ENCODE peak calls at places on chromosomes 7 and 10, in eight cellular contexts. J, Y, S, F, G, R, H and Q are unnamed samples.

GRCh38 chr7:63031838-63032436 is 966.7 kb upstream of the ZNF722 start:
- DNase-seq in Y (no peak), H (no peak), F (no peak), G (no peak), S (no peak), R (no peak), J (no peak), Q (no peak)

GRCh38 chr7:73912223-73912622 is 51.3 kb downstream of the TMEM270 start:
- DNase-seq in R (no peak), H (no peak), S (no peak), Y (no peak), J (no peak), F (no peak), G (no peak), Q (no peak)

GRCh38 chr7:79034733-79035132 is 418.7 kb downstream of the MAGI2 start:
- DNase-seq in H (no peak), J (no peak), G (no peak), R (no peak), F (no peak), S (no peak), Y (no peak), Q (no peak)

GRCh38 chr7:6512892-6513291 is 38.4 kb downstream of the GRID2IP start:
- DNase-seq in H (no peak), Y (no peak), J (no peak), G (no peak), F (no peak), S (no peak), R (no peak), Q (no peak)

GRCh38 chr7:100472854-100473499 is 6.0 kb downstream of the TSC22D4 start:
- DNase-seq in S (peak), G (no peak), J (peak), H (no peak), Y (no peak), F (peak), R (no peak), Q (no peak)

GRCh38 chr10:53079283-53079682 is 306.7 kb upstream of the MBL2 start:
- DNase-seq in H (no peak), G (no peak), S (no peak), Y (no peak), F (no peak), R (no peak), J (no peak), Q (no peak)

GRCh38 chr10:11775412-11775811 is 33.2 kb downstream of the ECHDC3 start:
- DNase-seq in G (no peak), F (no peak), J (no peak), S (no peak), Y (no peak), H (no peak), R (no peak), Q (no peak)

GRCh38 chr7:44386139-44386913 is 60.9 kb upstream of the CAMK2B start:
- DNase-seq in F (no peak), S (no peak), J (peak), H (no peak), G (no peak), R (no peak), Y (no peak), Q (no peak)

GRCh38 chr7:14446829-14447228 is 455.7 kb downstream of the DGKB start:
- DNase-seq in Y (no peak), R (no peak), J (no peak), F (no peak), G (no peak), S (no peak), H (no peak), Q (no peak)

GRCh38 chr7:83677180-83677866 is 28.4 kb upstream of the SEMA3E start:
- DNase-seq in F (no peak), R (peak), J (peak), Y (peak), S (peak), H (no peak), G (peak), Q (no peak)

GRCh38 chr10:23291551-23292334 is 52.9 kb downstream of the C10orf67 start:
- DNase-seq in R (no peak), Y (no peak), J (no peak), S (no peak), F (no peak), G (no peak), H (peak), Q (no peak)

GRCh38 chr7:30164567-30164966 is 29.8 kb downstream of the MTURN start:
- DNase-seq in R (no peak), G (peak), J (peak), S (no peak), H (peak), Y (no peak), F (no peak), Q (no peak)

GRCh38 chr10:117942261-117942660 is 104.5 kb downstream of the RAB11FIP2 start:
- DNase-seq in F (no peak), Y (no peak), J (peak), H (no peak), G (no peak), R (peak), S (no peak), Q (no peak)

GRCh38 chr10:91590142-91590903 is 42.5 kb downstream of the PPP1R3C start:
- DNase-seq in J (peak), F (no peak), Y (no peak), G (peak), H (peak), S (peak), R (peak), Q (no peak)

GRCh38 chr10:131689486-131689885 is 211.3 kb upstream of the PPP2R2D start:
- DNase-seq in Y (no peak), G (no peak), H (no peak), J (no peak), S (no peak), R (no peak), F (no peak), Q (no peak)

GRCh38 chr7:98976396-98977185 is 98.3 kb downstream of the TRRAP start:
- DNase-seq in Y (no peak), R (no peak), G (no peak), F (no peak), H (no peak), S (no peak), J (no peak), Q (no peak)

GRCh38 chr7:919924-920341 is 34.5 kb downstream of the ADAP1 start:
- DNase-seq in S (peak), F (peak), R (no peak), Y (no peak), H (no peak), G (no peak), J (no peak), Q (no peak)

GRCh38 chr7:85699482-85699881 is 512.6 kb upstream of the SEMA3D start:
- DNase-seq in H (no peak), S (no peak), F (no peak), G (no peak), Y (no peak), R (no peak), J (no peak), Q (no peak)

GRCh38 chr10:34206078-34206477 is 609.0 kb downstream of the PARD3 start:
- DNase-seq in Y (no peak), J (no peak), H (no peak), R (no peak), F (no peak), G (no peak), S (no peak), Q (no peak)

GRCh38 chr10:119542357-119542989 is at the start of gene RGS10:
- DNase-seq in R (no peak), F (peak), H (peak), S (peak), G (peak), Y (no peak), J (peak), Q (peak)

GRCh38 chr10:27736396-27736795 is 9.2 kb downstream of the MKX start:
- DNase-seq in G (peak), H (no peak), Y (no peak), F (no peak), S (no peak), J (peak), R (no peak), Q (no peak)

GRCh38 chr10:71757450-71757918 is 15.8 kb downstream of the VSIR start:
- DNase-seq in G (no peak), H (no peak), Y (no peak), F (no peak), R (no peak), J (no peak), S (no peak), Q (no peak)

GRCh38 chr10:113158183-113158582 is 208.1 kb downstream of the TCF7L2 start:
- DNase-seq in J (no peak), Y (no peak), G (peak), F (no peak), H (no peak), R (no peak), S (no peak), Q (no peak)

GRCh38 chr10:75632750-75633462 is 201.5 kb downstream of the LRMDA start:
- DNase-seq in G (peak), H (no peak), J (peak), S (no peak), Y (no peak), R (no peak), F (no peak), Q (no peak)

GRCh38 chr10:80472234-80473095 is 18.4 kb downstream of the TSPAN14 start:
- DNase-seq in R (peak), H (no peak), G (peak), J (peak), Y (peak), F (peak), S (no peak), Q (no peak)

GRCh38 chr7:69198250-69198649 is 400.0 kb upstream of the AUTS2 start:
- DNase-seq in Y (no peak), S (no peak), H (no peak), F (no peak), R (no peak), J (no peak), G (no peak), Q (no peak)

GRCh38 chr10:50622497-50623298 is 1.1 kb downstream of the SGMS1 start:
- DNase-seq in F (peak), G (peak), R (no peak), H (peak), Y (no peak), J (peak), S (peak), Q (peak)

GRCh38 chr7:121113288-121113687 is 124.8 kb downstream of the CPED1 start:
- DNase-seq in G (peak), F (no peak), H (no peak), S (no peak), R (no peak), J (peak), Y (no peak), Q (no peak)

GRCh38 chr7:112143567-112143966 is 62.6 kb downstream of the DOCK4 start:
- DNase-seq in J (peak), R (peak), G (peak), Y (peak), S (no peak), H (no peak), F (no peak), Q (no peak)

GRCh38 chr7:45178241-45179225 is 20.9 kb downstream of the RAMP3 start:
- DNase-seq in Y (no peak), G (no peak), J (no peak), F (peak), R (no peak), H (no peak), S (peak), Q (no peak)

GRCh38 chr7:91287685-91288084 is 23.5 kb downstream of the FZD1 start:
- DNase-seq in J (no peak), S (no peak), Y (no peak), H (peak), R (no peak), F (no peak), G (no peak), Q (no peak)

GRCh38 chr10:94251568-94251967 is 111.2 kb downstream of the NOC3L start:
- DNase-seq in Y (no peak), S (no peak), G (no peak), F (no peak), H (no peak), R (no peak), J (no peak), Q (no peak)

GRCh38 chr7:19700936-19701335 is 7.9 kb downstream of the POLR1F start:
- DNase-seq in J (no peak), Y (no peak), G (no peak), H (no peak), F (no peak), S (no peak), R (no peak), Q (no peak)

GRCh38 chr10:70779685-70780369 is 5.3 kb downstream of the TBATA start:
- DNase-seq in J (no peak), G (peak), Y (no peak), R (no peak), F (no peak), H (no peak), S (peak), Q (no peak)

GRCh38 chr10:5833814-5834213 is 20.6 kb upstream of the GDI2 start:
- DNase-seq in R (no peak), H (no peak), G (no peak), S (no peak), Y (no peak), J (no peak), F (no peak), Q (no peak)